ENCODE peak calls at places on chromosomes 11 and 22, in four cellular contexts. R is IMR-90, L is heart left ventricle, S is psoas muscle. E is an unnamed sample.

GRCh38 chr22:27835446-27835845 is 33.9 kb upstream of the MN1 start:
- DNase-seq in R (peak), L (no peak), S (no peak), E (no peak)

GRCh38 chr22:26552466-26552865 is 37.5 kb downstream of the TPST2 start:
- DNase-seq in L (no peak), S (no peak), R (peak), E (no peak)

GRCh38 chr22:50194037-50194809 is 6.6 kb upstream of the SELENOO start:
- DNase-seq in S (no peak), R (no peak), L (no peak), E (no peak)

GRCh38 chr11:25613899-25614298 is 718.0 kb upstream of the ANO3 start:
- DNase-seq in R (no peak), L (no peak), S (no peak), E (no peak)

GRCh38 chr11:113474362-113475159 is 637 bp downstream of the DRD2 start:
- DNase-seq in R (peak), S (peak), L (peak), E (peak)

GRCh38 chr11:42812408-42812807 is 499.4 kb upstream of the API5 start:
- DNase-seq in L (no peak), S (no peak), R (no peak), E (no peak)

GRCh38 chr11:1970956-1971355 is 23.8 kb downstream of the MRPL23 start:
- DNase-seq in S (peak), R (no peak), L (no peak), E (no peak)

GRCh38 chr11:24697722-24698121 is 200.9 kb downstream of the LUZP2 start:
- DNase-seq in S (no peak), R (peak), L (no peak), E (no peak)

GRCh38 chr11:70688142-70688541 is 289.8 kb downstream of the CTTN start:
- DNase-seq in L (no peak), R (no peak), S (no peak), E (no peak)

DNA sequence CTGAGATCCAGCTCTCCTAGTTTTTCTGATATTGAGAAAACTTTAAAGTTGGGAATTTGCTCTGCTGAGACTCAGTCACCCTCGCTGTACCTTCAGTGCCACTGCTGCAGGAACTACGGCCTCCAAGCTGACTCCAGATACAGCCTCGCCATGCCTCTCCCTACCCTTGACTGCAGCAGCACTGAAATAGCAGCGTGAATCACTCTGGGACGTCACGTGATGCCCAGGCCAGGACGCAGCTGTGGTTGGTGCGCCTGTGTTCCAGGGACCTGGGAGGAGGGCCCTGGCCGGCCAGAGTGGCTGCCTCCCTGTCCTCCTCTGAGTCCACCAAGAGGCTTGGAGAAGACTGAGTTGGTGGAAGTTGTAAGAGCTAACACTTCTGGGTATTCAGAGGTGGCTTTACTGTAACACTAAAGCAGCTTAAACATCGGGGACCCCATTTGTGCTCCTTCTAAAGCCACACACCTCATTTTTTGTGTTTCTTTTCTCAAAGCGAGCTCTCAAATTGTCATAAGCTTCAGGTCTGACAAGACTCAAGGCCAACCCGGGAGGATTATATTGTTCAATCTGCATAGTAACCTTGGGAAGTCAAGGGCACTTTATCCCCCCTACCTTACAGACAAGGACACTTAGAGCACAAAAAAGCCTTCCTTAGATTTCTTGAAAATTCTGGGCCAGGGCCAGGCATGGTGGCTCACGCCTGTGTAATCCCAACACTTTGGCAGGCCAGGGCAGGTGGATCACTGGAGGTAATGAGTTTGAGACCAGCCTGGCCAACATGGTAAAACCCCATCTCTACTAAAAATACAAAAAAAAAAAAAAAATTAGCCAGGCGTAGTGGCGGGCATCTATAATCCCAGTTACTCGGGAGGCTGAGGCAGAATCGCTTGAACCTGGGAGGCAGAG is 4.2 kb upstream of the STIP1 start:
- DNase-seq in L (peak), R (peak), S (peak), E (peak)
- H3K4me3 ChIP-seq in L (peak), R (no peak), S (peak), E (no peak)

GRCh38 chr11:83088965-83089364 is 17.3 kb upstream of the RAB30 start:
- DNase-seq in S (no peak), L (no peak), R (no peak), E (no peak)
- TF ChIP-seq CTCF in S (no peak), L (no peak), R (no peak), E (no peak)

GRCh38 chr11:62710001-62710345 is 2.5 kb downstream of the GNG3 start:
- DNase-seq in L (no peak), R (no peak), S (no peak), E (no peak)
- H3K4me3 ChIP-seq in L (peak), R (peak), S (peak), E (peak)

DNA sequence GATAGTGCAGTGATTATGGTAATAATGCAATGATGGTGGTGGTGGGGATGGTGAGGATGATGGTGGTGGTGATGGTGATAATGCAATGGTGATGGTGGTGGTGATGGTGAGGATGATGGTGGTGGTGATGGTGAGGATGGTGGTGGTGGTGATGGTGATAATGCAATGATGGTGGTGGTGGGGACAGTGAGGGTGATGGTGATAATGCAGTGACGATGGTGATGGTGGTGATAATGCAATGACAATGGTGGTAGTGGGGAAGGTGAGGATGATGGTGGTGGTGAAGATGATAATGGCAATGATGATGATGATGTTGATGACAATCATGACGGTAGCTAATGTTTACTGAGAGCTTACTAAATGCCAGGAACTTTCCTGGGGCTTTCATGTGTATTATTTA is 79.6 kb upstream of the MYOD1 start:
- DNase-seq in R (no peak), S (no peak), L (no peak), E (no peak)
- TF ChIP-seq CTCF in R (no peak), S (no peak), L (no peak), E (no peak)

DNA sequence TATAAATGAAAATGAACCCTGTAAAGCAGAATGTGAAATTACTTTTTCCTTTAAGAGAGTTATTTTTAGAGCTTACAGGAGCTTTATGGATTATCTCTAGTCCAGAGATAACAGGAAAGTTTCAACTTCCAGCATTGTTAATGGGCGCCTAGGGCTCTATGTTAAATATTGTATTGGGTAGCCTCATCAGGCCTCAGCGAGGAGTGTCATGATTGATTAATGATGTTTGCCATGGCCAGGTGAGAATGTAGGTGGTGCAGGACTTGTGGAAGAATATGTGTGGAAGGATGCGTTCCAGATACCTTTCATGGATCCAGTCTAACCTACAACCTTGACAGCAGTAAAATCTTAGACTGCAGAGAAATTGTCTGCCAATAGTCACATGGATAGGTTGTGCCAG is 50.6 kb downstream of the ME3 start:
- DNase-seq in L (no peak), R (no peak), S (no peak), E (no peak)
- H3K4me3 ChIP-seq in L (no peak), R (no peak), S (no peak), E (no peak)

DNA sequence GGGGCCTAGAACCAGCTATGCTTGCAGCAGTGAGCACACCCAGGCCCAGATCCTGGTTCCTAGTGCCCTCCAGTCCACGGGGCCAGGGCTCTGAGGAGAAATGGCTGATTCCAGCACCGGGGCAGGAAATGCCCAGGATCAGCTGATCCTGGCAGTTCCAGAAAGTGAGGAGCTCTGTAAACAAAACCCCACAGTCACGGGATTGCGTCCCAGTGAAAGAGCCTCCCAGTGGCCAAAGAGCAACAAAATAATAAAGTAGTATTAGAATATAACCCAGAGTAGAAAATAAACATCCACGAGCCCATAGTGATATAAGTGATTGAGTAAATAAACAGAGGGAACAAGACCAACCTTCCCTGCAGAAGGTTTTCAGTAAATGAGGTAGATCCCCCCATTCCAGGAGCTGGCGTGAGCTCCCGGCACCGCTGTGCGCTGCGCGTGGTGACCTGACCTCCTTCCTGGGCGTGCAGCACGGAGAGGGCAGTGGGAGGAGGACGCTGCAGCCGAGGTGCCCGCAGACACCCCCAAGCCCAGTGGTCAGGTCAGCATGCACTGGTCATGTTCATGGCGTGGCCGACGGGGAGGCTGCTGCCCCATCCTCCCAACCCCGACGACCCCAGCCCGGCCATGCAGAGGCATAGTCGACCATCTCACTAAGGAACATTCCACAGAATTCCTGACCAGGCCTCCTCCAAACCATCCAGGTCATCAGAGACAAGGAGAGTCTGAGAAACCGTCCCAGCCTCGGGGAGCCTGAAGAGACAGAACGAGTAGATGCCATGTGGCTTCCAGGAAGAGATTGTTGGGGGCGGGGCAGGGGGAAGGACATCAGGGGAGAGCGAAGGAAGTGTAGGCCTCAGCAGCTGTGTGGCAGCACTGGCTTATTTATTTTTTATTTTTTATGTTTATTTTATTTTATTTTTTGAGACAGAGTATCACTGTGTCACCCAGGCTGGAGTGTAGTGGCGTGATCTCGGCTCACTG is 19.9 kb downstream of the PTDSS2 start:
- DNase-seq in S (peak), R (peak), L (no peak), E (no peak)
- TF ChIP-seq CTCF in S (no peak), R (peak), L (no peak), E (peak)

DNA sequence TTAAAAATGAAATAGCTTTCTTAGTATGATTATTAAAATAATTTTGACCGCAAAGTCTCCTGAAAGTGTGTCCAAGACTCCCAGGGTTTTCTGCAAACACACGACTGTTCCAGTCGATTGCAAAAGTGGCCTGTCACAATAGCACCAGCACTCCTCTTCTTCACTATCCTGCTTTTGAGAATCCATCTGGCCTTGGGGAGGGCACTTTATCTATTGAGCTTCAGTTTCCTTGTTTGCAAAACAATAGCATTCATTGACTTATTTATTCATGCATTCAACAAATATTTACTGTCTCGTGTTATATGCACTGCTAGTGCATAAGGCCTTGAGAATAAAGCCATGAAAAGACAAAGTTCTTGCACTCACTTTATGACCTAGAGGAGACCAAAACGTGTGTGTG is 96.2 kb upstream of the NTM start:
- DNase-seq in S (no peak), R (no peak), L (no peak), E (no peak)
- H3K4me3 ChIP-seq in S (no peak), R (no peak), L (no peak), E (no peak)

DNA sequence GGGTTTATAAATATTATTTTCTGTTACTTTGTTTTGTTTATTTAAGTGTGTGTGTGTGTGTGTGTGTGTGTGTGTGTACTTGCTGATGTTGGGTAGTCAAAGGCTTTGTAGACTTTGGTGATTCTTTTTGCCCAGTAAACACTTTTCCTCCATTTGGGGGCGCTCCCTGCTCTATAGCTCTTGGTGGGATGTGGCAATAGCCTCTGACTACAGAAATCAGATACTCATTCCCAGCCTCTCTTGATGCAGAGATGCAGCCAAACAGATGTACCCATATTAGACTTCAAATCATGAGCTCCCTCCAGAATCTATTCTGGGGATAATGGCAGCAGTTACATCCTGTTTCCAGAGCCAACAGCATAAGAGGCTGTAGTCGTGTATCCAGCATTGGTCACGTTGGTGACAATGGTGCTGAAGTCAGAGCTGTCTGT is 33.4 kb upstream of the APOL5 start:
- DNase-seq in S (no peak), R (peak), L (peak), E (peak)
- TF ChIP-seq CTCF in S (peak), R (peak), L (no peak), E (peak)